ENCODE peak calls at places on chromosomes 13 and 19, in seven cellular contexts. One of them, this sample, is unnamed. For H3K4me1 and H3K27me3, the result is how much of the 10 kb centered on the place peaks cover.

GRCh38 chr13:113044431-113045114 is 61.0 kb upstream of the F7 start:
- DNase-seq in left ventricle myocardium inferior: no peak
- DNase-seq in colonic mucosa: no peak
- DNase-seq in aorta: no peak
- DNase-seq in CD8-positive, alpha-beta memory T cell: no peak
- DNase-seq in neural progenitor cell: no peak
- DNase-seq in heart left ventricle: no peak
- DNase-seq in this sample: peak

GRCh38 chr13:45108716-45109706 is 11.3 kb upstream of the GTF2F2 start:
- DNase-seq in neural progenitor cell: no peak
- DNase-seq in left ventricle myocardium inferior: no peak
- DNase-seq in colonic mucosa: no peak
- DNase-seq in CD8-positive, alpha-beta memory T cell: no peak
- DNase-seq in aorta: no peak
- DNase-seq in heart left ventricle: no peak
- DNase-seq in this sample: no peak

GRCh38 chr19:42216653-42217521 is 590 bp downstream of the DEDD2 start:
- DNase-seq in aorta: peak
- DNase-seq in neural progenitor cell: peak
- DNase-seq in left ventricle myocardium inferior: peak
- DNase-seq in CD8-positive, alpha-beta memory T cell: no peak
- DNase-seq in colonic mucosa: peak
- DNase-seq in heart left ventricle: peak
- DNase-seq in this sample: peak

GRCh38 chr13:72567566-72567965 is 159.9 kb downstream of the MZT1 start:
- DNase-seq in heart left ventricle: no peak
- DNase-seq in CD8-positive, alpha-beta memory T cell: no peak
- DNase-seq in neural progenitor cell: no peak
- DNase-seq in left ventricle myocardium inferior: no peak
- DNase-seq in colonic mucosa: no peak
- DNase-seq in aorta: no peak
- DNase-seq in this sample: no peak

GRCh38 chr13:82850644-82851043 is 1031.6 kb downstream of the SLITRK1 start:
- DNase-seq in heart left ventricle: no peak
- DNase-seq in aorta: no peak
- DNase-seq in left ventricle myocardium inferior: no peak
- DNase-seq in CD8-positive, alpha-beta memory T cell: no peak
- DNase-seq in colonic mucosa: no peak
- DNase-seq in neural progenitor cell: no peak
- DNase-seq in this sample: no peak

GRCh38 chr13:30113983-30114491 is 193.3 kb downstream of the KATNAL1 start:
- DNase-seq in CD8-positive, alpha-beta memory T cell: no peak
- DNase-seq in neural progenitor cell: peak
- DNase-seq in heart left ventricle: no peak
- DNase-seq in aorta: no peak
- DNase-seq in colonic mucosa: peak
- DNase-seq in left ventricle myocardium inferior: no peak
- DNase-seq in this sample: no peak

GRCh38 chr19:41570639-41571112 is 5.3 kb upstream of the CEACAM21 start:
- DNase-seq in neural progenitor cell: peak
- DNase-seq in left ventricle myocardium inferior: peak
- DNase-seq in heart left ventricle: peak
- DNase-seq in colonic mucosa: peak
- DNase-seq in CD8-positive, alpha-beta memory T cell: peak
- DNase-seq in aorta: peak
- DNase-seq in this sample: peak

GRCh38 chr13:83819611-83820010 is 62.7 kb downstream of the SLITRK1 start:
- DNase-seq in aorta: no peak
- DNase-seq in neural progenitor cell: no peak
- DNase-seq in CD8-positive, alpha-beta memory T cell: no peak
- DNase-seq in left ventricle myocardium inferior: no peak
- DNase-seq in colonic mucosa: no peak
- DNase-seq in heart left ventricle: no peak
- DNase-seq in this sample: no peak

GRCh38 chr19:8461891-8462290 is 17.1 kb downstream of the HNRNPM start:
- DNase-seq in neural progenitor cell: no peak
- DNase-seq in CD8-positive, alpha-beta memory T cell: no peak
- DNase-seq in heart left ventricle: no peak
- DNase-seq in aorta: no peak
- DNase-seq in colonic mucosa: no peak
- DNase-seq in left ventricle myocardium inferior: no peak
- DNase-seq in this sample: no peak
- H3K4me1 ChIP-seq in neural progenitor cell: under half
- H3K4me1 ChIP-seq in CD8-positive, alpha-beta memory T cell: under half
- H3K4me1 ChIP-seq in heart left ventricle: half or more
- H3K4me1 ChIP-seq in aorta: under half
- H3K4me1 ChIP-seq in colonic mucosa: under half
- H3K4me1 ChIP-seq in left ventricle myocardium inferior: half or more
- H3K4me1 ChIP-seq in this sample: under half

DNA sequence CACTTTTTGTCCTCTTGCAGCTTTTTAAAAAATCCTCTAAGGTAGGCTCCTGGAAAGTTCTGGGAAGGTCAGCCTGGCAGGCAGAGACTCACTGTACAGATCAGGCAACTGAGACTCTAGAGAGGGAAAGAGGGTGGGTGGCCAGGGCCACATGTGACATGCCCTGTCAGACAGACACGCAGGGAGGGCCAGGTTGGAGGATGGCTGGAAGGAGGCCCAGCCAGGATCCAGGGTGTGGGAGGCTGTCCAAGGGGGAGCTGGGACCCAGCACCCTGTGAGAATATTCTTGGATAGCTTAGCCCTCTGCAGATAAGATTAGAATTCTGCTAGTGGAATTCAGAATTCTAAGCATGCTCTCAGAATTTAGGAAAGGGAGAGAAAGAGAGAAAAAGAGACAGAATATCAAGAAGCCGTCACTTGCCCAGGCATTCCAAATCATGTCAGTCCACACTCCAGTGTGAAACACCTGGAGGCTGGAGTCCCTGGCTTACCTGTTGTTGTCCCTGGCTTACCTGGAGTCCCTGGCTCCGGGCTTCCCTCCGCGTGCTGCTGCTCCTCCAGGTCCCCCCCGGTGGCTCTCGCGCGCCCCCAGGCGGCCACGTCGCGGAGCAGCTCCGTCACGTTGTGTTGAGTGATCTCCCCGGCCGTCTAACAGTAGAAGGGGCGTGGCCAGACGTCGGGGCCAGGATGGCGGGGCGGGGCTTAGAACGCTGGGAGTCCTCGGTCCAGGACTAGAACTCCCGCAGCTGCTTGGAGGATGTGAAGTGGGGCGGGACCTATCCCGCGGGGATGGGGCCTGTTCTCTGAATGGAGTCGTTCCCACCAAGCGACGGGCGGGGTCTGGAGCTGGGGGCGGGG is 2.8 kb upstream of the TNNI3 start:
- DNase-seq in neural progenitor cell: peak
- DNase-seq in heart left ventricle: peak
- DNase-seq in aorta: peak
- DNase-seq in colonic mucosa: peak
- DNase-seq in left ventricle myocardium inferior: peak
- DNase-seq in CD8-positive, alpha-beta memory T cell: peak
- DNase-seq in this sample: peak
- H3K27me3 ChIP-seq in neural progenitor cell: under half
- H3K27me3 ChIP-seq in heart left ventricle: under half
- H3K27me3 ChIP-seq in aorta: under half
- H3K27me3 ChIP-seq in colonic mucosa: under half
- H3K27me3 ChIP-seq in left ventricle myocardium inferior: half or more
- H3K27me3 ChIP-seq in CD8-positive, alpha-beta memory T cell: under half
- H3K27me3 ChIP-seq in this sample: under half

GRCh38 chr19:40282920-40283319 is 2.2 kb downstream of the AKT2 start:
- DNase-seq in heart left ventricle: no peak
- DNase-seq in left ventricle myocardium inferior: no peak
- DNase-seq in neural progenitor cell: no peak
- DNase-seq in colonic mucosa: no peak
- DNase-seq in CD8-positive, alpha-beta memory T cell: no peak
- DNase-seq in aorta: peak
- DNase-seq in this sample: no peak
- H3K4me1 ChIP-seq in heart left ventricle: half or more
- H3K4me1 ChIP-seq in left ventricle myocardium inferior: half or more
- H3K4me1 ChIP-seq in neural progenitor cell: under half
- H3K4me1 ChIP-seq in colonic mucosa: under half
- H3K4me1 ChIP-seq in CD8-positive, alpha-beta memory T cell: half or more
- H3K4me1 ChIP-seq in aorta: under half
- H3K4me1 ChIP-seq in this sample: under half

GRCh38 chr19:6318772-6319171 is 14.6 kb downstream of the ACER1 start:
- DNase-seq in left ventricle myocardium inferior: no peak
- DNase-seq in neural progenitor cell: no peak
- DNase-seq in CD8-positive, alpha-beta memory T cell: no peak
- DNase-seq in heart left ventricle: no peak
- DNase-seq in colonic mucosa: no peak
- DNase-seq in aorta: no peak
- DNase-seq in this sample: no peak

GRCh38 chr19:6322284-6322683 is 11.1 kb downstream of the ACER1 start:
- DNase-seq in heart left ventricle: no peak
- DNase-seq in neural progenitor cell: no peak
- DNase-seq in left ventricle myocardium inferior: no peak
- DNase-seq in aorta: no peak
- DNase-seq in colonic mucosa: no peak
- DNase-seq in CD8-positive, alpha-beta memory T cell: no peak
- DNase-seq in this sample: no peak

GRCh38 chr19:6313398-6313969 is 19.9 kb downstream of the ACER1 start:
- DNase-seq in colonic mucosa: no peak
- DNase-seq in CD8-positive, alpha-beta memory T cell: no peak
- DNase-seq in heart left ventricle: no peak
- DNase-seq in aorta: peak
- DNase-seq in neural progenitor cell: no peak
- DNase-seq in left ventricle myocardium inferior: no peak
- DNase-seq in this sample: no peak

GRCh38 chr19:6324757-6325156 is 8.7 kb downstream of the ACER1 start:
- DNase-seq in CD8-positive, alpha-beta memory T cell: no peak
- DNase-seq in neural progenitor cell: no peak
- DNase-seq in heart left ventricle: no peak
- DNase-seq in left ventricle myocardium inferior: no peak
- DNase-seq in aorta: no peak
- DNase-seq in colonic mucosa: no peak
- DNase-seq in this sample: no peak

DNA sequence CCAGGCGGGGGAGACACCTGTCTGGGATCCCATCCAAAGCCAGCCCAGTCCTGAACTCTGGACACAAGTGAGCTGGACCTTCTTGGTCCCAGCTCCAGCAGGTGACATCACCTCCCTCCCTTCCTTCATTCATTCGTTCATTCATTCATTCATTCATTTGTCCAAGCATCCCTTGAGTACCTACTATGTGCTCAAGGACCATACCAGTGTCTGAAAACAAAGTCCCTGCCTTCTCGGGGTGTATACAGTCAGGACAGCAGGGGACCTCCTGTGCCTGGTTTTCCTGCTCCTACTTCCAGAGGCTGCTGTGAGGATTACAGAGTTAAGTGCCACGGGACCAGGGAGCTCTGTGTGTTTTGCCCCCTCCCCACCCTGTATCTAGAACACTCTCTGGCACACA is 14.0 kb downstream of the ACER1 start:
- DNase-seq in heart left ventricle: no peak
- DNase-seq in colonic mucosa: no peak
- DNase-seq in left ventricle myocardium inferior: no peak
- DNase-seq in CD8-positive, alpha-beta memory T cell: no peak
- DNase-seq in neural progenitor cell: no peak
- DNase-seq in aorta: no peak
- DNase-seq in this sample: no peak
- H3K27me3 ChIP-seq in heart left ventricle: under half
- H3K27me3 ChIP-seq in colonic mucosa: under half
- H3K27me3 ChIP-seq in left ventricle myocardium inferior: under half
- H3K27me3 ChIP-seq in CD8-positive, alpha-beta memory T cell: under half
- H3K27me3 ChIP-seq in neural progenitor cell: under half
- H3K27me3 ChIP-seq in aorta: under half
- H3K27me3 ChIP-seq in this sample: under half

GRCh38 chr13:33123066-33123940 is 107.1 kb downstream of the KL start:
- DNase-seq in heart left ventricle: peak
- DNase-seq in left ventricle myocardium inferior: peak
- DNase-seq in CD8-positive, alpha-beta memory T cell: no peak
- DNase-seq in aorta: no peak
- DNase-seq in colonic mucosa: no peak
- DNase-seq in neural progenitor cell: no peak
- DNase-seq in this sample: no peak

GRCh38 chr13:33119886-33120543 is 103.8 kb downstream of the KL start:
- DNase-seq in heart left ventricle: no peak
- DNase-seq in left ventricle myocardium inferior: no peak
- DNase-seq in CD8-positive, alpha-beta memory T cell: no peak
- DNase-seq in aorta: no peak
- DNase-seq in colonic mucosa: no peak
- DNase-seq in neural progenitor cell: no peak
- DNase-seq in this sample: no peak

GRCh38 chr13:33115274-33115673 is 99.1 kb downstream of the KL start:
- DNase-seq in CD8-positive, alpha-beta memory T cell: no peak
- DNase-seq in neural progenitor cell: no peak
- DNase-seq in aorta: no peak
- DNase-seq in heart left ventricle: no peak
- DNase-seq in colonic mucosa: no peak
- DNase-seq in left ventricle myocardium inferior: no peak
- DNase-seq in this sample: no peak

GRCh38 chr13:33116321-33117010 is 100.2 kb downstream of the KL start:
- DNase-seq in heart left ventricle: no peak
- DNase-seq in left ventricle myocardium inferior: no peak
- DNase-seq in colonic mucosa: no peak
- DNase-seq in aorta: no peak
- DNase-seq in CD8-positive, alpha-beta memory T cell: no peak
- DNase-seq in neural progenitor cell: no peak
- DNase-seq in this sample: no peak

GRCh38 chr13:33119022-33119735 is 103.0 kb downstream of the KL start:
- DNase-seq in left ventricle myocardium inferior: no peak
- DNase-seq in neural progenitor cell: no peak
- DNase-seq in colonic mucosa: no peak
- DNase-seq in heart left ventricle: no peak
- DNase-seq in aorta: no peak
- DNase-seq in CD8-positive, alpha-beta memory T cell: no peak
- DNase-seq in this sample: no peak
- H3K4me1 ChIP-seq in left ventricle myocardium inferior: under half
- H3K4me1 ChIP-seq in neural progenitor cell: under half
- H3K4me1 ChIP-seq in colonic mucosa: under half
- H3K4me1 ChIP-seq in heart left ventricle: under half
- H3K4me1 ChIP-seq in aorta: under half
- H3K4me1 ChIP-seq in CD8-positive, alpha-beta memory T cell: under half
- H3K4me1 ChIP-seq in this sample: under half

This sample was measured in BE2C.